ENCODE peak calls at places on chromosomes 13 and 19, in four cellular contexts. N is A673, Q is bronchial epithelial cell, X is NCI-H2171 treated with DMSO at 0.1 percent for 48 hours. Y is an unnamed sample.

GRCh38 chr13:19864018-19864338 is 529 bp upstream of the ZMYM5 start:
- DNase-seq in N (no peak), X (peak; percentile 48), Q (peak; percentile 31), Y (peak; percentile 74)

GRCh38 chr13:26037302-26037701 is 14.5 kb downstream of the SHISA2 start:
- DNase-seq in X (no peak), N (peak; percentile 60), Q (peak; percentile 23), Y (peak; percentile 40)

GRCh38 chr19:16888629-16889371 is at the start of gene F2RL3:
- DNase-seq in N (no peak), Q (no peak), X (no peak), Y (no peak)

GRCh38 chr13:59706101-59706976 is 457.4 kb downstream of the DIAPH3 start:
- DNase-seq in X (no peak), Q (no peak), N (no peak), Y (no peak)

GRCh38 chr19:30675086-30675485 is 302.9 kb downstream of the ZNF536 start:
- DNase-seq in Q (no peak), X (no peak), N (no peak), Y (no peak)

GRCh38 chr13:53201454-53202225 is 173.0 kb downstream of the OLFM4 start:
- DNase-seq in X (no peak), N (peak; percentile 60), Q (no peak), Y (no peak)

GRCh38 chr19:51366999-51367564 is 894 bp upstream of the ETFB start:
- DNase-seq in X (no peak), N (no peak), Q (peak; percentile 8), Y (no peak)

GRCh38 chr19:52690395-52691214 is 44.2 kb downstream of the ZNF611 start:
- DNase-seq in N (peak; percentile 92), Q (peak; percentile 85), X (peak; percentile 75), Y (peak; percentile 26)

GRCh38 chr19:16566161-16566560 is 6.1 kb downstream of the SLC35E1 start:
- DNase-seq in N (no peak), Q (no peak), X (no peak), Y (no peak)

GRCh38 chr13:50609016-50609415 is 234.5 kb downstream of the DLEU7 start:
- DNase-seq in Q (no peak), X (no peak), N (no peak), Y (no peak)

GRCh38 chr13:98910501-98910951 is 67.3 kb downstream of the DOCK9 start:
- DNase-seq in N (peak; percentile 39), X (no peak), Q (peak; percentile 94), Y (no peak)

GRCh38 chr19:55526216-55527196 is 10.4 kb downstream of the SBK2 start:
- DNase-seq in N (peak; percentile 21), X (peak; percentile 91), Q (peak; percentile 35), Y (peak; percentile 71)

GRCh38 chr19:1383014-1383310 is 745 bp upstream of the NDUFS7 start:
- DNase-seq in X (no peak), N (no peak), Q (no peak), Y (no peak)

GRCh38 chr19:11435833-11436313 is 438 bp downstream of the PRKCSH start:
- DNase-seq in Q (peak; percentile 13), X (no peak), N (no peak), Y (no peak)

GRCh38 chr13:75296651-75297050 is 185.3 kb downstream of the TBC1D4 start:
- DNase-seq in X (no peak), Q (no peak), N (no peak), Y (no peak)

GRCh38 chr13:27079421-27079958 is 92.1 kb downstream of the USP12 start:
- DNase-seq in X (no peak), Q (no peak), N (no peak), Y (no peak)

GRCh38 chr19:6274756-6275155 is 5.0 kb downstream of the MLLT1 start:
- DNase-seq in N (no peak), X (no peak), Q (no peak), Y (no peak)

GRCh38 chr19:17321655-17322489 is 12.5 kb downstream of the DDA1 start:
- DNase-seq in N (no peak), X (no peak), Q (no peak), Y (no peak)

GRCh38 chr13:31431722-31432137 is 232.0 kb downstream of the B3GLCT start:
- DNase-seq in X (peak; percentile 15), N (peak; percentile 54), Q (peak; percentile 35), Y (peak; percentile 11)

GRCh38 chr19:40539070-40539469 is 37.6 kb upstream of the SHKBP1 start:
- DNase-seq in Q (no peak), N (no peak), X (no peak), Y (no peak)

GRCh38 chr19:5057860-5058259 is 88.9 kb downstream of the KDM4B start:
- DNase-seq in X (no peak), Q (peak; percentile 26), N (no peak), Y (no peak)

Y was measured in NCI-H1694 treated with DMSO at 0.1 percent for 48 hours.